ENCODE peak calls at places on chromosome 21, in seven cellular contexts. E is AG04450; N is AG09319; X is CD4-positive, alpha-beta T cell; Q is fibroblast of pulmonary artery; Y is tibial artery; R is D721Med. H is an unnamed sample.

GRCh38 chr21:15282666-15283065 is 217.9 kb upstream of the NRIP1 start:
- DNase-seq in Q (peak), Y (no peak), N (no peak), X (no peak), E (no peak), R (no peak), H (no peak)

GRCh38 chr21:14987370-14988170 is 77.2 kb downstream of the NRIP1 start:
- DNase-seq in Q (no peak), R (no peak), X (no peak), E (no peak), Y (no peak), N (no peak), H (no peak)

GRCh38 chr21:27580276-27580675 is 613.4 kb upstream of the ADAMTS5 start:
- DNase-seq in X (no peak), Y (no peak), N (no peak), E (no peak), Q (peak), R (no peak), H (no peak)

GRCh38 chr21:37159053-37159776 is 86.2 kb downstream of the TTC3 start:
- DNase-seq in Y (no peak), N (no peak), X (no peak), E (peak), R (no peak), Q (no peak), H (no peak)

GRCh38 chr21:42262826-42263225 is 43.9 kb downstream of the ABCG1 start:
- DNase-seq in Y (peak), Q (peak), N (no peak), E (no peak), X (no peak), R (no peak), H (no peak)

GRCh38 chr21:14602418-14602987 is 56.4 kb upstream of the SAMSN1 start:
- DNase-seq in E (no peak), Q (no peak), N (no peak), Y (no peak), X (no peak), R (no peak), H (no peak)

GRCh38 chr21:44089001-44089911 is 17.9 kb upstream of the PWP2 start:
- DNase-seq in N (no peak), E (no peak), Q (no peak), X (peak), R (no peak), Y (no peak), H (peak)

GRCh38 chr21:31360717-31361116 is 16.7 kb upstream of the TIAM1 start:
- DNase-seq in E (no peak), Q (no peak), N (no peak), Y (no peak), R (no peak), X (no peak), H (no peak)

GRCh38 chr21:43854773-43855633 is 10.0 kb upstream of the AGPAT3 start:
- DNase-seq in X (no peak), E (no peak), N (no peak), Y (no peak), R (no peak), Q (no peak), H (no peak)

GRCh38 chr21:43719748-43720538 is 1.0 kb downstream of the PDXK start:
- DNase-seq in X (peak), N (no peak), R (no peak), Q (no peak), Y (no peak), E (no peak), H (no peak)

GRCh38 chr21:27158967-27159366 is 192.1 kb upstream of the ADAMTS5 start:
- DNase-seq in E (no peak), Q (no peak), R (no peak), Y (no peak), X (no peak), N (no peak), H (no peak)

GRCh38 chr21:8992731-8993174 is 1528.6 kb upstream of the TPTE start:
- DNase-seq in N (no peak), Y (no peak), R (no peak), X (no peak), E (no peak), Q (no peak), H (no peak)

GRCh38 chr21:41762753-41763152 is 4.1 kb downstream of the RIPK4 start:
- DNase-seq in X (no peak), Q (no peak), Y (no peak), N (no peak), R (no peak), E (no peak), H (no peak)

GRCh38 chr21:17732306-17732705 is 86.8 kb downstream of the C21orf91 start:
- DNase-seq in Y (no peak), R (no peak), E (no peak), N (no peak), X (no peak), Q (peak), H (no peak)

GRCh38 chr21:37765501-37765900 is 150.8 kb downstream of the KCNJ6 start:
- DNase-seq in N (no peak), Q (no peak), E (no peak), R (no peak), X (no peak), Y (no peak), H (no peak)

GRCh38 chr21:43917515-43918384 is 52.7 kb downstream of the AGPAT3 start:
- DNase-seq in E (no peak), Q (no peak), X (no peak), N (no peak), R (no peak), Y (no peak), H (no peak)

GRCh38 chr21:40680311-40680710 is 166.6 kb downstream of the DSCAM start:
- DNase-seq in X (no peak), E (no peak), R (no peak), Y (no peak), N (no peak), Q (no peak), H (no peak)

GRCh38 chr21:37367758-37368535 is 1.4 kb downstream of the DYRK1A start:
- DNase-seq in Y (peak), E (no peak), X (peak), Q (peak), N (no peak), R (no peak), H (peak)

GRCh38 chr21:36103434-36103833 is 31.4 kb upstream of the CBR3 start:
- DNase-seq in R (no peak), E (no peak), Y (no peak), X (no peak), N (no peak), Q (no peak), H (no peak)

GRCh38 chr21:36100971-36101641 is 31.3 kb downstream of the CBR1 start:
- DNase-seq in R (no peak), X (no peak), Y (no peak), Q (no peak), E (no peak), N (no peak), H (no peak)

GRCh38 chr21:36109868-36110267 is 25.0 kb upstream of the CBR3 start:
- DNase-seq in N (no peak), X (no peak), Y (no peak), R (no peak), E (no peak), Q (no peak), H (no peak)

GRCh38 chr21:36105327-36105842 is 29.5 kb upstream of the CBR3 start:
- DNase-seq in Y (no peak), N (no peak), Q (no peak), R (no peak), X (no peak), E (no peak), H (no peak)

DNA sequence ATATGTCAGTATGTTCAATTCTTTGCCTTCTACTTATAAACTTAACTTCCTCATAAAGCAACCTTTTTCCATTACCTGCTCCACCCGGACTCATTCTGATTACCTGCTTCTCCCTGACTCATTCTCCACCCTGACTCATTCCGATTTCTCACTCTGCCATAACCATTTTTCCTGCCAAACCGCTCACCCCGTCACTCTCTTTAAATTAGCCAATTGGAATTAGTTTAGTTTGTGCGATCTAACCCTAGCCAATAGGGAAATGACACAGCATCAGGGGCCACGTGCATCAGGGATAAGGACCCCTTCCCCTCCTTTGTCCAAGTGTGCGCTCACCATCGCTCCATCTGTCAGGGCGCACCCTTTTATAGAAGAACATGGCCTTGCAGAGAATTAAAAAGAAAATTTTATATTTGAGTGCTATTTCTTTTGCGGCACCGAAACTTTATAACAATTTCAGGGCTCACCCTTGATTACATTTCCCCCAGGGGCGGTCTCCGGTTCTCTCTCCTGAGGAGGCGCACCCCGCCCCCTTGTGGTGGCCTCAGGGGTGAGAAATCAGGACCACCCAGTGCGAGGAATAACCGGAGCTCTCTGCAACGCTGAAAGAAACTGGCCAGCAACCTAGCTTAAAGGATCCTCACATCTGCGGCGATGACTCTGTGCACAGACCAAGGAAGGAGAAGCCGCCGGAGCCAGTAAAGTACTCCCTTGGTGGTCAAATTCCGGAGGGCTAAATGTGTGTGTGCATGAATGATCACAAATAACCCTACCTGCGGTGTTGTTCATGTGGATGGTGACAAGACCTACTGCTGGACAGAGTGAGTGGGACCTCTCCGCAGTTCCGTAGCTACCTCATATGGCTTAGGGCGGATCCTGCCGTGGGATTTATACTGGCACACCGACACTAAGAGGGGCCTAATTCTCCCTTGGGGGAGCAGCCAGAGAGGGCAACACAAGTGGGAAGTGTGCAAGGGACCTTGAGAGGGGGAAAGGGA is 30.3 kb upstream of the CBR3 start:
- DNase-seq in Y (peak), X (peak), N (no peak), R (no peak), E (no peak), Q (peak), H (no peak)
- TF ChIP-seq CTCF in Y (peak), X (peak), N (peak), R (peak), E (peak), Q (peak), H (peak)

GRCh38 chr21:32581732-32582131 is 3.6 kb downstream of the TCP10L start:
- DNase-seq in N (no peak), E (no peak), Q (no peak), X (no peak), Y (no peak), R (no peak), H (no peak)

GRCh38 chr21:32576011-32576410 is 9.3 kb downstream of the TCP10L start:
- DNase-seq in E (no peak), N (no peak), Y (no peak), X (no peak), Q (no peak), R (no peak), H (no peak)

GRCh38 chr21:32580949-32581348 is 4.4 kb downstream of the TCP10L start:
- DNase-seq in X (no peak), N (no peak), E (no peak), Y (no peak), R (no peak), Q (no peak), H (no peak)

GRCh38 chr21:32574946-32575925 is 10.1 kb downstream of the TCP10L start:
- DNase-seq in R (no peak), Y (no peak), X (no peak), E (no peak), Q (no peak), N (no peak), H (peak)

DNA sequence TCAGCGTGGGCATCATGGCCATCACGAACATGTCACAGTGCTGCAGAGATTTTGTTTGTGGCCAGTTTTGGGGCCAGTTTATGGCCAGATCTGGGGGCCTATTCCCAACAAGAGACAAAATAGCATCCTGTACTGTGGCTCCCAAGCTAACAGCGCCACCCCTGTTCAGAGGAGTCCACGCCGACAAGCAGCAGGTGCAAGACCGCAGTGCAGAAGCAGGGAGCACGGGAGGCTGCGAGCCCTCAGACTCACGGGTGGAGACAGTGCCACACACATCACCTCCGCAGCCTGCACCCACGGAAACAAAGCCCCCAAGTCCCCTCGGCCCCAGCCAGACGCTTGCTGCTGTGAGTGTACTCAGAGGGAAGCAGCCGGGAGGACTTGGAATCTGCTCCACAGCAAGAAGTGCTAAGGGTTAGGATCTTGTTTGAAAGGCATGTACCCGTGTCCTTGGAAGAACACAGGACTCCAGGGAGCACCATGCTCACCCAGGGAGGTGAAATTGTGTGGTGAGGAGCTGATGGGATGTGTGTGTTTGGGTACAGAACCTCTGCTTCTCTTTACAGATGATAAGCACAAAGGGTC is 7.1 kb downstream of the TCP10L start:
- DNase-seq in R (no peak), Q (peak), E (no peak), N (no peak), X (no peak), Y (no peak), H (no peak)
- TF ChIP-seq CTCF in R (peak), Q (peak), E (peak), N (peak), X (no peak), Y (no peak), H (no peak)

GRCh38 chr21:23858878-23859277 is 1748.4 kb downstream of the MRPL39 start:
- DNase-seq in R (no peak), Y (no peak), N (no peak), X (no peak), E (no peak), Q (no peak), H (no peak)

GRCh38 chr21:23853796-23854379 is 1753.4 kb downstream of the MRPL39 start:
- DNase-seq in E (peak), Q (peak), X (no peak), N (no peak), Y (no peak), R (no peak), H (no peak)
- TF ChIP-seq CTCF in E (peak), Q (peak), X (no peak), N (no peak), Y (peak), R (peak), H (peak)

DNA sequence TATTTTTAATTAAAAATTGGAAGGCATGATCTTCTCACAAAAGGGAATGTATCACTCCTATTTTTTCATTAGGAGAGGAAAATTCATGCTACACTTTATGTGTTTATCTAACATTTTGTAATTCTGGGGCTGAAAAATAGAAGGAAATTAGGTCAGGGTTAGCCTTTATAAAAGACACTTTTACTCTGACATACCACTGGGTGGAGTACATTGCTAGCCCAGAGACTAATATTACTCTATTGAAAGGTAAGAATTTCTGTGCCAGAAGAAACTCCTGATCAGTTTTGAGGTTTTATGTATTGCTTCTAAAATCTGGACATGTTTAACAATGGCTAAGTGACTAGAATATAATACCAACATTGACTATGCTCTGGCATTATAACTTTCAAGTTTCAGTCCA is 724.6 kb downstream of the USP25 start:
- DNase-seq in N (no peak), X (no peak), R (no peak), Y (no peak), E (no peak), Q (peak), H (no peak)
- TF ChIP-seq CTCF in N (peak), X (no peak), R (peak), Y (peak), E (peak), Q (peak), H (no peak)

GRCh38 chr21:20045197-20045596 is 953.0 kb upstream of the NCAM2 start:
- DNase-seq in Q (no peak), Y (no peak), R (no peak), X (no peak), E (no peak), N (no peak), H (no peak)

GRCh38 chr21:20040768-20041167 is 957.4 kb upstream of the NCAM2 start:
- DNase-seq in X (no peak), N (no peak), Q (no peak), E (no peak), Y (no peak), R (no peak), H (no peak)
- TF ChIP-seq CTCF in X (no peak), N (no peak), Q (no peak), E (no peak), Y (no peak), R (peak), H (no peak)

GRCh38 chr21:39051561-39051949 is 131.7 kb downstream of the PSMG1 start:
- DNase-seq in Q (no peak), X (no peak), R (no peak), E (no peak), N (peak), Y (no peak), H (no peak)
- TF ChIP-seq CTCF in Q (no peak), X (no peak), R (no peak), E (no peak), N (no peak), Y (no peak), H (no peak)

GRCh38 chr21:34722684-34723300 is 54.0 kb downstream of the CLIC6 start:
- DNase-seq in X (no peak), Q (no peak), N (no peak), R (no peak), E (no peak), Y (no peak), H (no peak)
- TF ChIP-seq CTCF in X (peak), Q (peak), N (peak), R (no peak), E (peak), Y (peak), H (peak)

GRCh38 chr21:25424045-25424444 is 183.2 kb downstream of the MRPL39 start:
- DNase-seq in Y (no peak), X (no peak), Q (no peak), E (no peak), R (no peak), N (no peak), H (no peak)

GRCh38 chr21:25422610-25423608 is 184.4 kb downstream of the MRPL39 start:
- DNase-seq in N (no peak), Y (no peak), Q (no peak), X (no peak), R (no peak), E (no peak), H (no peak)

GRCh38 chr21:25420831-25421230 is 186.4 kb downstream of the MRPL39 start:
- DNase-seq in Y (no peak), Q (no peak), E (no peak), R (no peak), X (no peak), N (no peak), H (no peak)

GRCh38 chr21:25424674-25425073 is 182.6 kb downstream of the MRPL39 start:
- DNase-seq in E (no peak), R (no peak), X (no peak), N (no peak), Y (no peak), Q (no peak), H (no peak)

DNA sequence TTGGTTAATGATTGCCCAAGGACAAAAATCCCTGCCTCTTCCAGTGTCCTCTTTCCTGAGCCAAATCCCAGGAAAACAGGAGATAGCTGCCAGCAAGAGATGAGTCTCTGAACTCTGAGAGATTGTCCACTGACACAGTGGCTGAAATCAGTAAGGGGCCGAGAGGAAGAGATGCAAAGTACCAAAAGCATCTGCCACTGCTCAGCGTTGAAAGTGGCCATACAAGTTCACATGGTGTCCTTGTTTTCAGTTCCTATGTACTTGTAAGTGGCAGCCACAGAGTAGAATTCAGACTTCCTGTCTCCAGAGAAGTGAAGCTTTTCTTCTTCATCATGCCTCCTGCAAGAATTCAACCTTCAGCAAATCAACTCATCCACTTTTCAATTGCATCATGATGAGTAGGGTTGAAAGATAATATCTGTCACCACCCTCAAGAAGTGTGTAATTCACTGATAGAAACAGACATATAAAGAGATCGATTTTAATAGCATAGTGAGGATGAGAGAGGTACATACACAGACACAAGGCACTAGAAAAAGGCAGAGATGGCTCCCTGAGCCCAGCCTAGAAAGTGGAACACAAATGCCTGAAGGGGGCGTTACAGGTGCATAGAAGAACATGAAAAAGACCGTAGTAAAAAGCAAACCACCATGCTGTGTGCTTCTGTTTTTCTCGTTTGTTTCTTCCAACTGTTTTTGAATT is 185.8 kb downstream of the MRPL39 start:
- DNase-seq in R (no peak), E (peak), N (peak), Y (peak), X (peak), Q (peak), H (peak)
- TF ChIP-seq CTCF in R (peak), E (peak), N (peak), Y (peak), X (peak), Q (peak), H (peak)

DNA sequence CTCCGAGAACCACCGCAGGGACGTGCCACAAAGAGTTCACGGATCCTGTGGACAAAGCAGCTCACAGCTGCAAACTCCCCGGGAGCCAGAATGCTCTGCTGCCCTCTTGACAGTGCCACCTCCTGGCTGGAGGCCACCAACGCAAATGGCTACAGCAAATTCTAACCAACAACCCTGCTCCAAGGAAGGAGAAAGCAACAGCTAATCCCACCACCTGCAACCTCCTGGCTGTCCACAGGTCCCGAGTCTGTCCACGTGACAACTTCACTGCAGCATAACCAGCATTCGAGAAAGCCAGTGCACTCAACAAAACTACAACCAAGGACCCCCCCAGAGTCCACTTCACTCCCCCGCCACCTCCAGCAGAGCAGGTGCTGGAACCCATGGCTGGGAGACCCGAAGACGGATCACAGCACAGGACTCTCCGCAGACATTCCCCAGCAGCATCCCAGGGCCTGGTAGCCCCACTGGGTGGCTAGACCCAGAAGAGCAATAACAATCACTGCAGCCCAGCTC is 17.3 kb downstream of the POFUT2 start:
- DNase-seq in N (no peak), X (no peak), Q (no peak), R (no peak), E (no peak), Y (peak), H (no peak)
- TF ChIP-seq CTCF in N (peak), X (no peak), Q (peak), R (no peak), E (no peak), Y (no peak), H (no peak)